ENCODE peak calls at places on chromosome 11, in nine cellular contexts. Z, U, F, J, I, B, Y, N and D are unnamed samples.

GRCh38 chr11:73240190-73240781 is 22.2 kb downstream of the P2RY2 start:
- DNase-seq in I (no peak), F (peak; percentile 52), J (no peak), B (no peak), U (no peak), Z (no peak), Y (peak; percentile 61), N (peak; percentile 92), D (peak; percentile 45)

GRCh38 chr11:763073-763463 is 14.2 kb downstream of the GATD1 start:
- DNase-seq in N (no peak), Y (no peak), J (no peak), B (no peak), Z (no peak), F (no peak), U (no peak), I (no peak), D (no peak)

GRCh38 chr11:27812341-27812740 is 112.1 kb upstream of the BDNF start:
- DNase-seq in Y (peak; percentile 69), I (no peak), F (no peak), Z (no peak), U (no peak), J (no peak), B (no peak), N (peak; percentile 11), D (no peak)

GRCh38 chr11:70517996-70518907 is 119.9 kb downstream of the CTTN start:
- DNase-seq in B (no peak), J (no peak), Z (no peak), I (no peak), F (peak; percentile 8), U (peak; percentile 87), N (peak; percentile 18), Y (peak; percentile 69), D (peak; percentile 65)

GRCh38 chr11:45374130-45374529 is 88.0 kb upstream of the SYT13 start:
- DNase-seq in N (no peak), B (no peak), I (no peak), Z (no peak), F (no peak), Y (no peak), U (no peak), J (no peak), D (no peak)

GRCh38 chr11:119615003-119615878 is 113.8 kb downstream of the NECTIN1 start:
- DNase-seq in F (peak; percentile 18), N (peak; percentile 80), J (no peak), U (peak; percentile 70), Z (peak; percentile 3), I (peak; percentile 69), B (no peak), Y (peak; percentile 81), D (peak; percentile 41)

GRCh38 chr11:26319906-26320305 is 12.0 kb upstream of the ANO3 start:
- DNase-seq in B (no peak), Z (no peak), N (peak; percentile 34), J (no peak), U (no peak), Y (no peak), I (no peak), F (no peak), D (peak; percentile 67)

GRCh38 chr11:19281041-19281440 is 40.3 kb upstream of the E2F8 start:
- DNase-seq in N (no peak), J (no peak), F (no peak), U (no peak), Z (no peak), I (no peak), Y (no peak), B (no peak), D (no peak)

GRCh38 chr11:597166-597725 is 18.5 kb downstream of the IRF7 start:
- DNase-seq in Y (no peak), F (no peak), Z (no peak), U (no peak), B (no peak), N (no peak), I (no peak), J (no peak), D (no peak)

GRCh38 chr11:108511851-108512474 is 13.8 kb upstream of the POGLUT3 start:
- DNase-seq in U (no peak), J (no peak), Y (peak; percentile 81), F (no peak), I (no peak), B (no peak), Z (no peak), N (peak; percentile 39), D (peak; percentile 42)

GRCh38 chr11:127651175-127651887 is 650.8 kb upstream of the KIRREL3 start:
- DNase-seq in U (peak; percentile 9), Y (peak; percentile 70), N (peak; percentile 48), F (no peak), B (no peak), I (no peak), J (no peak), Z (peak; percentile 12), D (peak; percentile 39)